ENCODE peak calls at places on chromosomes 13 and 19, in four cellular contexts. One of them, this sample, is unnamed.

GRCh38 chr13:114140909-114141255 is 8.5 kb upstream of the RASA3 start:
- DNase-seq in activated CD8-positive, alpha-beta T cell treated with anti-CD3 and anti-CD28 coated beads for 36 hours: peak; percentile 64
- DNase-seq in AG09309: no peak
- DNase-seq in pancreas: no peak
- DNase-seq in this sample: no peak

GRCh38 chr19:15902254-15902653 is 4.4 kb upstream of the CYP4F2 start:
- DNase-seq in pancreas: no peak
- DNase-seq in AG09309: no peak
- DNase-seq in activated CD8-positive, alpha-beta T cell treated with anti-CD3 and anti-CD28 coated beads for 36 hours: no peak
- DNase-seq in this sample: no peak

GRCh38 chr13:62747629-62748028 is 1332.0 kb upstream of the PCDH20 start:
- DNase-seq in pancreas: no peak
- DNase-seq in AG09309: no peak
- DNase-seq in activated CD8-positive, alpha-beta T cell treated with anti-CD3 and anti-CD28 coated beads for 36 hours: no peak
- DNase-seq in this sample: no peak

GRCh38 chr13:46546084-46546786 is 6.7 kb upstream of the LRCH1 start:
- DNase-seq in AG09309: no peak
- DNase-seq in activated CD8-positive, alpha-beta T cell treated with anti-CD3 and anti-CD28 coated beads for 36 hours: no peak
- DNase-seq in pancreas: no peak
- DNase-seq in this sample: no peak

GRCh38 chr19:3743486-3743885 is 18.0 kb downstream of the APBA3 start:
- DNase-seq in pancreas: no peak
- DNase-seq in AG09309: no peak
- DNase-seq in activated CD8-positive, alpha-beta T cell treated with anti-CD3 and anti-CD28 coated beads for 36 hours: no peak
- DNase-seq in this sample: no peak

GRCh38 chr13:105908581-105908980 is 626.9 kb downstream of the EFNB2 start:
- DNase-seq in activated CD8-positive, alpha-beta T cell treated with anti-CD3 and anti-CD28 coated beads for 36 hours: peak; percentile 50
- DNase-seq in pancreas: no peak
- DNase-seq in AG09309: no peak
- DNase-seq in this sample: no peak

GRCh38 chr13:101343128-101343787 is 73.0 kb downstream of the NALCN start:
- DNase-seq in pancreas: no peak
- DNase-seq in activated CD8-positive, alpha-beta T cell treated with anti-CD3 and anti-CD28 coated beads for 36 hours: no peak
- DNase-seq in AG09309: no peak
- DNase-seq in this sample: no peak

GRCh38 chr13:44605275-44605674 is 29.1 kb upstream of the TSC22D1 start:
- DNase-seq in activated CD8-positive, alpha-beta T cell treated with anti-CD3 and anti-CD28 coated beads for 36 hours: no peak
- DNase-seq in pancreas: no peak
- DNase-seq in AG09309: no peak
- DNase-seq in this sample: no peak

GRCh38 chr13:98443329-98443728 is 133.6 kb downstream of the STK24 start:
- DNase-seq in activated CD8-positive, alpha-beta T cell treated with anti-CD3 and anti-CD28 coated beads for 36 hours: no peak
- DNase-seq in AG09309: peak; percentile 55
- DNase-seq in pancreas: no peak
- DNase-seq in this sample: peak; percentile 85

GRCh38 chr19:14347999-14348889 is 33.0 kb upstream of the ADGRE5 start:
- DNase-seq in activated CD8-positive, alpha-beta T cell treated with anti-CD3 and anti-CD28 coated beads for 36 hours: peak; percentile 75
- DNase-seq in AG09309: no peak
- DNase-seq in pancreas: peak; percentile 25
- DNase-seq in this sample: no peak

GRCh38 chr13:110700186-110700585 is 5.7 kb downstream of the CARS2 start:
- DNase-seq in AG09309: no peak
- DNase-seq in pancreas: no peak
- DNase-seq in activated CD8-positive, alpha-beta T cell treated with anti-CD3 and anti-CD28 coated beads for 36 hours: no peak
- DNase-seq in this sample: no peak

GRCh38 chr19:42246143-42246868 is 3.9 kb upstream of the GSK3A start:
- DNase-seq in activated CD8-positive, alpha-beta T cell treated with anti-CD3 and anti-CD28 coated beads for 36 hours: peak; percentile 38
- DNase-seq in AG09309: peak; percentile 52
- DNase-seq in pancreas: peak; percentile 66
- DNase-seq in this sample: peak; percentile 78

GRCh38 chr19:33810821-33811220 is 14.2 kb downstream of the KCTD15 start:
- DNase-seq in pancreas: no peak
- DNase-seq in AG09309: no peak
- DNase-seq in activated CD8-positive, alpha-beta T cell treated with anti-CD3 and anti-CD28 coated beads for 36 hours: no peak
- DNase-seq in this sample: no peak

GRCh38 chr13:22915442-22916082 is 265.2 kb upstream of the SGCG start:
- DNase-seq in AG09309: no peak
- DNase-seq in pancreas: peak; percentile 17
- DNase-seq in activated CD8-positive, alpha-beta T cell treated with anti-CD3 and anti-CD28 coated beads for 36 hours: no peak
- DNase-seq in this sample: no peak

GRCh38 chr19:43739836-43740235 is 14.9 kb downstream of the SMG9 start:
- DNase-seq in AG09309: no peak
- DNase-seq in activated CD8-positive, alpha-beta T cell treated with anti-CD3 and anti-CD28 coated beads for 36 hours: no peak
- DNase-seq in pancreas: no peak
- DNase-seq in this sample: no peak

GRCh38 chr13:27147530-27148170 is 24.0 kb downstream of the USP12 start:
- DNase-seq in pancreas: no peak
- DNase-seq in AG09309: no peak
- DNase-seq in activated CD8-positive, alpha-beta T cell treated with anti-CD3 and anti-CD28 coated beads for 36 hours: no peak
- DNase-seq in this sample: no peak

GRCh38 chr13:31408927-31409326 is 209.2 kb downstream of the B3GLCT start:
- DNase-seq in pancreas: no peak
- DNase-seq in AG09309: no peak
- DNase-seq in activated CD8-positive, alpha-beta T cell treated with anti-CD3 and anti-CD28 coated beads for 36 hours: no peak
- DNase-seq in this sample: no peak

GRCh38 chr19:34502582-34503545 is 21.3 kb downstream of the WTIP start:
- DNase-seq in AG09309: no peak
- DNase-seq in activated CD8-positive, alpha-beta T cell treated with anti-CD3 and anti-CD28 coated beads for 36 hours: no peak
- DNase-seq in pancreas: no peak
- DNase-seq in this sample: no peak

GRCh38 chr13:101626925-101627555 is 174.6 kb downstream of the ITGBL1 start:
- DNase-seq in activated CD8-positive, alpha-beta T cell treated with anti-CD3 and anti-CD28 coated beads for 36 hours: peak; percentile 65
- DNase-seq in AG09309: no peak
- DNase-seq in pancreas: no peak
- DNase-seq in this sample: no peak

GRCh38 chr13:40137400-40137799 is 481.9 kb downstream of the COG6 start:
- DNase-seq in AG09309: no peak
- DNase-seq in pancreas: no peak
- DNase-seq in activated CD8-positive, alpha-beta T cell treated with anti-CD3 and anti-CD28 coated beads for 36 hours: no peak
- DNase-seq in this sample: no peak

GRCh38 chr13:100828226-100828625 is 153.6 kb upstream of the TMTC4 start:
- DNase-seq in pancreas: no peak
- DNase-seq in activated CD8-positive, alpha-beta T cell treated with anti-CD3 and anti-CD28 coated beads for 36 hours: no peak
- DNase-seq in AG09309: no peak
- DNase-seq in this sample: no peak

GRCh38 chr19:18340237-18340989 is at the start of gene PGPEP1:
- DNase-seq in pancreas: peak; percentile 65
- DNase-seq in activated CD8-positive, alpha-beta T cell treated with anti-CD3 and anti-CD28 coated beads for 36 hours: peak; percentile 63
- DNase-seq in AG09309: no peak
- DNase-seq in this sample: peak; percentile 35

GRCh38 chr19:35264281-35265125 is 4.3 kb upstream of the USF2 start:
- DNase-seq in AG09309: no peak
- DNase-seq in pancreas: no peak
- DNase-seq in activated CD8-positive, alpha-beta T cell treated with anti-CD3 and anti-CD28 coated beads for 36 hours: no peak
- DNase-seq in this sample: no peak

DNA sequence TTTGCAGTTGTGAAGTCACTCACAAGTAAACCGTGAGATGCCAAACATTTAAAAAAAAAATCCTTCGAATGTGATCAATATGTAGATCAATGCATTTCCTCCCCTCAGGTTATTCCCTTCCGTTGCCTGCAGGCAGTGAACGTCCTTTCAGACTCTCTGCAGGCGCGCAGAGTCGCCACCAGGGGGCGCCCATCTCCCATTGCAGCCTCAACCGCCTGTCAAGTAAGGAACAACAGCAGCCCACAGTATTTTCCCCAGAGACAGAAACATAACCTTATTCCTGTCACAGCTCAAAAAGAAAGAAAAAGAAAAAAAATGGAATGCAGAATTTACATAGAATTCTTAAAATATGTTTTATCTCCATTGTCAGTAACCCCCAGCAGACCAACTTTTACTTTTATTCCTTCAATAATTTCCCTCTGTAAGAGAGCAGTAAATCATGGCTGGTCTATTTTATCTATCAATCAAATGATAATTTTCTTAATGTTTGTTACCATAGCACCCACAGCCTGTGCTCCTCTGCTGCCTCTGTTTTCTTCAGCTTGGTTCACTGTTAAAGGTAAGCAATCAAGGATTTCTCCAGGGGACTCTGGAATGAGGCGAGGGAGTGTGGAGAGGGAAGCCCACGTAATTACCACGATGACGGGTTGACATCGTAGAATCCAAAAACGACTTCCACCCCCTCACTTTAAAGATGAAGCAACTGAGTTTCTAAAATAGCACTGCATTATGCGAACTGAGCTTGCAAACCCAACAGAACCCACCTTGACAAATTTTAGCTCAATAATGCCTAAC is 637.6 kb upstream of the ARGLU1 start:
- DNase-seq in AG09309: no peak
- DNase-seq in activated CD8-positive, alpha-beta T cell treated with anti-CD3 and anti-CD28 coated beads for 36 hours: peak; percentile 65
- DNase-seq in pancreas: peak; percentile 29
- DNase-seq in this sample: peak; percentile 39
- TF ChIP-seq CTCF in AG09309: peak; percentile 98
- TF ChIP-seq CTCF in activated CD8-positive, alpha-beta T cell treated with anti-CD3 and anti-CD28 coated beads for 36 hours: peak; percentile 98
- TF ChIP-seq CTCF in pancreas: peak; percentile 89
- TF ChIP-seq CTCF in this sample: peak; percentile 96

DNA sequence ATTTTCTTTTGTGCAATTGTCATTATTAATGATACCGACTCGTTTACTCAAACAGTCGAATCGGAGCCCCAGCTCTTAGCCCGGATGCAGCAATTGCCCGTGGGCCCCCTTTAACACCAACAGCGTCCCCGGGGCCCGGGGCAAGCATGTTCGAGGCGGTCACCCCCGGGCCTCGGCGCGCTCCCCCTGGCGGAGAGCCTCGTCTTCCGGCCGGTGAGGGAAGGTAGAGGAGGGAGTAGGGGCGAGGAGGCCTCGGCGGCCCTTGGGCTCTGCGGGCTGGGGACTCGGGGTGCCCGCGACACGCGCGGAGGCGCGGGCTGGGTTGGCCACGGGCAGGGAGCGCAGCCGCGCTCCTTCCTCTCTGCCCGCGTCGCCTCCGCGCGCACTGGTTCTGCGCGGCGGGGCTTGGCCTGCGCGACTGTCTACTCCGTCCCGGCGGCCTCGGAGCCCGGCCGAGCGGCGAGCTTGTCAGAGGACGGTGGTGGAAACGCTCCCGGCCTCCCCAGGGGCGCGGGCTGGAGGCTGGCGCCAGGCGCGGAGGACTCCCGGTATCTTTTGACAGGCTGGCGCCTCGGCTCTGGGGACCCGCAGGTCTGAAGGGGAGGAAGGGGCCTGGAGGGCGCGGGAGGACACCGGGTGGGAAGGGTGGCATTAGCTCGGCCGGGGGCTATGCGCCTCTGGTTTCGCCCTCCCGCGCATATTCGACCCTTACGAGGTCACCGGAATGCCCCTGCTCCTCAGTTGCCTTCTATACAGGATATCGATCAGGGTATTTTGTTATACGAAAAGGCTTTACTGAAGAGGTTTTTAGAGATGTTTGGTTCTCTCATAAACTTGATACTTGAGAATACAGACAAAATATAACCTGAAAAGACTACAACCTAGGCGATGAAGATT is 1.5 kb downstream of the BIVM start:
- DNase-seq in pancreas: peak; percentile 78
- DNase-seq in activated CD8-positive, alpha-beta T cell treated with anti-CD3 and anti-CD28 coated beads for 36 hours: peak; percentile 90
- DNase-seq in AG09309: peak; percentile 13
- DNase-seq in this sample: peak; percentile 68
- TF ChIP-seq CTCF in pancreas: peak; percentile 68
- TF ChIP-seq CTCF in activated CD8-positive, alpha-beta T cell treated with anti-CD3 and anti-CD28 coated beads for 36 hours: peak; percentile 83
- TF ChIP-seq CTCF in AG09309: peak; percentile 85
- TF ChIP-seq CTCF in this sample: peak; percentile 90

GRCh38 chr19:57558525-57558924 is 1.1 kb downstream of the ZNF550 start:
- DNase-seq in AG09309: peak; percentile 4
- DNase-seq in pancreas: no peak
- DNase-seq in activated CD8-positive, alpha-beta T cell treated with anti-CD3 and anti-CD28 coated beads for 36 hours: no peak
- DNase-seq in this sample: peak; percentile 10
- TF ChIP-seq CTCF in AG09309: peak; percentile 43
- TF ChIP-seq CTCF in pancreas: no peak
- TF ChIP-seq CTCF in activated CD8-positive, alpha-beta T cell treated with anti-CD3 and anti-CD28 coated beads for 36 hours: no peak
- TF ChIP-seq CTCF in this sample: no peak

GRCh38 chr13:112968910-112969691 is at the start of gene MCF2L:
- DNase-seq in pancreas: peak; percentile 69
- DNase-seq in AG09309: no peak
- DNase-seq in activated CD8-positive, alpha-beta T cell treated with anti-CD3 and anti-CD28 coated beads for 36 hours: peak; percentile 78
- DNase-seq in this sample: no peak
- TF ChIP-seq CTCF in pancreas: no peak
- TF ChIP-seq CTCF in AG09309: no peak
- TF ChIP-seq CTCF in activated CD8-positive, alpha-beta T cell treated with anti-CD3 and anti-CD28 coated beads for 36 hours: no peak
- TF ChIP-seq CTCF in this sample: no peak

DNA sequence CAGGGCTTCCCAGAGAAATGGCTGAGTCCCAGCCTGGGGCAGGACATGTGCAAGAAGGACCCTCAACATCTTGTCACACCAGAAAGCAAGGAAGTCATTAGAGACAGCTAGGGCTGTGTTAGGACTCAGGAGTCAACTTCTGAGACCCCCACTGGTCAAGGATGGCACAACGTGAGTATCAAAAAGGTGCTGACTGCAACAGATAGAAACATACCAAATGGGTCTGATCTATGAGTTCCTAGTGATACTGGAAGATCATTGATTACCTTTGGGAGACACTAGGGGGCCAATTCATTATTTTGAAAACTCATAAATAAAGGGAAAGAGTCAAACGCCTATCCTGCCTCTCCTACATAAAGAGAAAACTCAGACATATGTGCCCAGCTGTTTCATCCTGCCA is 73.5 kb upstream of the GJB6 start:
- DNase-seq in activated CD8-positive, alpha-beta T cell treated with anti-CD3 and anti-CD28 coated beads for 36 hours: no peak
- DNase-seq in AG09309: no peak
- DNase-seq in pancreas: no peak
- DNase-seq in this sample: no peak
- TF ChIP-seq CTCF in activated CD8-positive, alpha-beta T cell treated with anti-CD3 and anti-CD28 coated beads for 36 hours: no peak
- TF ChIP-seq CTCF in AG09309: no peak
- TF ChIP-seq CTCF in pancreas: no peak
- TF ChIP-seq CTCF in this sample: peak; percentile 29

GRCh38 chr19:10603084-10603872 is 16.2 kb upstream of the AP1M2 start:
- DNase-seq in activated CD8-positive, alpha-beta T cell treated with anti-CD3 and anti-CD28 coated beads for 36 hours: peak; percentile 95
- DNase-seq in pancreas: no peak
- DNase-seq in AG09309: no peak
- DNase-seq in this sample: no peak
- TF ChIP-seq CTCF in activated CD8-positive, alpha-beta T cell treated with anti-CD3 and anti-CD28 coated beads for 36 hours: no peak
- TF ChIP-seq CTCF in pancreas: no peak
- TF ChIP-seq CTCF in AG09309: no peak
- TF ChIP-seq CTCF in this sample: no peak

GRCh38 chr19:17079710-17080440 is 4.3 kb downstream of the MYO9B start:
- DNase-seq in AG09309: peak; percentile 98
- DNase-seq in pancreas: no peak
- DNase-seq in activated CD8-positive, alpha-beta T cell treated with anti-CD3 and anti-CD28 coated beads for 36 hours: peak; percentile 87
- DNase-seq in this sample: peak; percentile 99
- TF ChIP-seq CTCF in AG09309: peak; percentile 75
- TF ChIP-seq CTCF in pancreas: no peak
- TF ChIP-seq CTCF in activated CD8-positive, alpha-beta T cell treated with anti-CD3 and anti-CD28 coated beads for 36 hours: no peak
- TF ChIP-seq CTCF in this sample: peak; percentile 78

This sample was measured in HFFc6.